ENCODE peak calls at places on chromosome 16, in eight cellular contexts. I, O, G, S, U, Z, Q and C are unnamed samples.

GRCh38 chr16:62137991-62138390 is 101.8 kb upstream of the CDH8 start:
- DNase-seq in I (no peak), O (no peak), G (no peak), S (no peak), U (no peak), Z (no peak), Q (no peak), C (no peak)

GRCh38 chr16:741986-742629 is 1.3 kb upstream of the CIAO3 start:
- DNase-seq in I (no peak), O (no peak), G (no peak), S (no peak), U (no peak), Z (no peak), Q (no peak), C (no peak)

GRCh38 chr16:17334096-17334495 is 136.7 kb downstream of the XYLT1 start:
- DNase-seq in I (no peak), O (peak), G (no peak), S (no peak), U (no peak), Z (no peak), Q (no peak), C (no peak)

GRCh38 chr16:88442811-88443576 is 10.1 kb upstream of the ZFPM1 start:
- DNase-seq in I (peak), O (peak), G (peak), S (peak), U (peak), Z (peak), Q (peak), C (peak)

GRCh38 chr16:83954577-83955016 is 1.6 kb downstream of the OSGIN1 start:
- DNase-seq in I (no peak), O (no peak), G (no peak), S (no peak), U (no peak), Z (no peak), Q (no peak), C (peak)

GRCh38 chr16:24013733-24014645 is 178.2 kb downstream of the PRKCB start:
- DNase-seq in I (peak), O (no peak), G (peak), S (no peak), U (peak), Z (no peak), Q (peak), C (no peak)

GRCh38 chr16:10402975-10403374 is 17.1 kb downstream of the ATF7IP2 start:
- DNase-seq in I (no peak), O (no peak), G (no peak), S (no peak), U (no peak), Z (no peak), Q (no peak), C (no peak)

GRCh38 chr16:68105611-68106010 is 20.4 kb downstream of the NFATC3 start:
- DNase-seq in I (no peak), O (no peak), G (no peak), S (no peak), U (no peak), Z (no peak), Q (no peak), C (no peak)

GRCh38 chr16:27383511-27384243 is 18.3 kb upstream of the IL21R start:
- DNase-seq in I (no peak), O (no peak), G (no peak), S (peak), U (no peak), Z (no peak), Q (peak), C (peak)

GRCh38 chr16:66516808-66517585 is 32.9 kb downstream of the TK2 start:
- DNase-seq in I (peak), O (peak), G (peak), S (peak), U (peak), Z (peak), Q (peak), C (peak)

GRCh38 chr16:10870137-10870776 is 6.7 kb upstream of the CIITA start:
- DNase-seq in I (no peak), O (no peak), G (no peak), S (no peak), U (no peak), Z (no peak), Q (no peak), C (no peak)

GRCh38 chr16:88601313-88602036 is 31.3 kb downstream of the ZC3H18 start:
- DNase-seq in I (no peak), O (no peak), G (no peak), S (no peak), U (no peak), Z (no peak), Q (no peak), C (no peak)

GRCh38 chr16:31376705-31377104 is 16.4 kb upstream of the ITGAD start:
- DNase-seq in I (no peak), O (no peak), G (no peak), S (no peak), U (no peak), Z (no peak), Q (no peak), C (no peak)

GRCh38 chr16:55508941-55509920 is at the start of gene LPCAT2:
- DNase-seq in I (peak), O (peak), G (peak), S (peak), U (no peak), Z (peak), Q (no peak), C (peak)

GRCh38 chr16:23068337-23068736 is 80.9 kb downstream of the USP31 start:
- DNase-seq in I (no peak), O (no peak), G (no peak), S (no peak), U (no peak), Z (no peak), Q (no peak), C (no peak)

GRCh38 chr16:85398688-85399582 is 214.2 kb upstream of the GSE1 start:
- DNase-seq in I (no peak), O (no peak), G (no peak), S (no peak), U (no peak), Z (no peak), Q (no peak), C (no peak)

GRCh38 chr16:17354121-17354750 is 116.5 kb downstream of the XYLT1 start:
- DNase-seq in I (no peak), O (no peak), G (no peak), S (no peak), U (no peak), Z (no peak), Q (no peak), C (no peak)

GRCh38 chr16:80569440-80570105 is 28.8 kb downstream of the DYNLRB2 start:
- DNase-seq in I (no peak), O (no peak), G (peak), S (no peak), U (peak), Z (no peak), Q (peak), C (no peak)

GRCh38 chr16:55133654-55134053 is 190.3 kb upstream of the IRX6 start:
- DNase-seq in I (no peak), O (no peak), G (no peak), S (no peak), U (no peak), Z (no peak), Q (no peak), C (no peak)